ENCODE peak calls at places on chromosome 3, in five cellular contexts. One of them, this sample, is unnamed.

GRCh38 chr3:65861718-65862117 is 177.0 kb downstream of the MAGI1 start:
- DNase-seq in stomach: no peak
- DNase-seq in IMR-90: no peak
- DNase-seq in PC-3: no peak
- DNase-seq in Peyer's patch: no peak
- DNase-seq in this sample: no peak

GRCh38 chr3:71450162-71450561 is 133.4 kb downstream of the FOXP1 start:
- DNase-seq in stomach: no peak
- DNase-seq in PC-3: no peak
- DNase-seq in Peyer's patch: no peak
- DNase-seq in IMR-90: no peak
- DNase-seq in this sample: peak; percentile 55

GRCh38 chr3:109050591-109051167 is 67.3 kb downstream of the MORC1 start:
- DNase-seq in Peyer's patch: no peak
- DNase-seq in IMR-90: peak; percentile 19
- DNase-seq in stomach: no peak
- DNase-seq in PC-3: peak; percentile 59
- DNase-seq in this sample: peak; percentile 39

GRCh38 chr3:169522595-169523529 is 140.7 kb downstream of the MECOM start:
- DNase-seq in stomach: no peak
- DNase-seq in IMR-90: no peak
- DNase-seq in Peyer's patch: no peak
- DNase-seq in PC-3: no peak
- DNase-seq in this sample: no peak

GRCh38 chr3:160060409-160061027 is 71.9 kb downstream of the IL12A start:
- DNase-seq in stomach: no peak
- DNase-seq in PC-3: no peak
- DNase-seq in Peyer's patch: no peak
- DNase-seq in IMR-90: no peak
- DNase-seq in this sample: no peak

GRCh38 chr3:9793161-9793781 is 389 bp downstream of the ARPC4 start:
- DNase-seq in IMR-90: peak; percentile 44
- DNase-seq in stomach: no peak
- DNase-seq in PC-3: peak; percentile 26
- DNase-seq in Peyer's patch: no peak
- DNase-seq in this sample: no peak

GRCh38 chr3:158718490-158719170 is 13.6 kb downstream of the RARRES1 start:
- DNase-seq in stomach: no peak
- DNase-seq in IMR-90: peak; percentile 94
- DNase-seq in Peyer's patch: no peak
- DNase-seq in PC-3: peak; percentile 95
- DNase-seq in this sample: peak; percentile 35

GRCh38 chr3:70951937-70952492 is 631.5 kb downstream of the FOXP1 start:
- DNase-seq in Peyer's patch: no peak
- DNase-seq in PC-3: no peak
- DNase-seq in IMR-90: no peak
- DNase-seq in stomach: no peak
- DNase-seq in this sample: no peak

GRCh38 chr3:187958432-187959003 is 195.4 kb upstream of the LPP start:
- DNase-seq in Peyer's patch: no peak
- DNase-seq in stomach: peak; percentile 34
- DNase-seq in PC-3: no peak
- DNase-seq in IMR-90: no peak
- DNase-seq in this sample: peak; percentile 70

GRCh38 chr3:174441588-174442316 is 417.4 kb upstream of the NAALADL2 start:
- DNase-seq in stomach: no peak
- DNase-seq in IMR-90: no peak
- DNase-seq in PC-3: peak; percentile 26
- DNase-seq in Peyer's patch: no peak
- DNase-seq in this sample: no peak

GRCh38 chr3:45464336-45464809 is 76.0 kb downstream of the LARS2 start:
- DNase-seq in PC-3: no peak
- DNase-seq in stomach: no peak
- DNase-seq in IMR-90: peak; percentile 18
- DNase-seq in Peyer's patch: no peak
- DNase-seq in this sample: no peak

GRCh38 chr3:153356908-153357307 is 194.9 kb downstream of the RAP2B start:
- DNase-seq in stomach: no peak
- DNase-seq in Peyer's patch: no peak
- DNase-seq in PC-3: no peak
- DNase-seq in IMR-90: no peak
- DNase-seq in this sample: no peak

GRCh38 chr3:57681691-57682090 is 11.2 kb downstream of the DENND6A start:
- DNase-seq in Peyer's patch: no peak
- DNase-seq in PC-3: no peak
- DNase-seq in IMR-90: no peak
- DNase-seq in stomach: no peak
- DNase-seq in this sample: no peak

GRCh38 chr3:117322866-117323265 is 613.3 kb downstream of the TUSC7 start:
- DNase-seq in stomach: no peak
- DNase-seq in IMR-90: peak; percentile 28
- DNase-seq in PC-3: peak; percentile 13
- DNase-seq in Peyer's patch: no peak
- DNase-seq in this sample: peak; percentile 5

GRCh38 chr3:186382217-186382885 is 20.3 kb upstream of the DGKG start:
- DNase-seq in IMR-90: no peak
- DNase-seq in Peyer's patch: no peak
- DNase-seq in PC-3: no peak
- DNase-seq in stomach: no peak
- DNase-seq in this sample: no peak

DNA sequence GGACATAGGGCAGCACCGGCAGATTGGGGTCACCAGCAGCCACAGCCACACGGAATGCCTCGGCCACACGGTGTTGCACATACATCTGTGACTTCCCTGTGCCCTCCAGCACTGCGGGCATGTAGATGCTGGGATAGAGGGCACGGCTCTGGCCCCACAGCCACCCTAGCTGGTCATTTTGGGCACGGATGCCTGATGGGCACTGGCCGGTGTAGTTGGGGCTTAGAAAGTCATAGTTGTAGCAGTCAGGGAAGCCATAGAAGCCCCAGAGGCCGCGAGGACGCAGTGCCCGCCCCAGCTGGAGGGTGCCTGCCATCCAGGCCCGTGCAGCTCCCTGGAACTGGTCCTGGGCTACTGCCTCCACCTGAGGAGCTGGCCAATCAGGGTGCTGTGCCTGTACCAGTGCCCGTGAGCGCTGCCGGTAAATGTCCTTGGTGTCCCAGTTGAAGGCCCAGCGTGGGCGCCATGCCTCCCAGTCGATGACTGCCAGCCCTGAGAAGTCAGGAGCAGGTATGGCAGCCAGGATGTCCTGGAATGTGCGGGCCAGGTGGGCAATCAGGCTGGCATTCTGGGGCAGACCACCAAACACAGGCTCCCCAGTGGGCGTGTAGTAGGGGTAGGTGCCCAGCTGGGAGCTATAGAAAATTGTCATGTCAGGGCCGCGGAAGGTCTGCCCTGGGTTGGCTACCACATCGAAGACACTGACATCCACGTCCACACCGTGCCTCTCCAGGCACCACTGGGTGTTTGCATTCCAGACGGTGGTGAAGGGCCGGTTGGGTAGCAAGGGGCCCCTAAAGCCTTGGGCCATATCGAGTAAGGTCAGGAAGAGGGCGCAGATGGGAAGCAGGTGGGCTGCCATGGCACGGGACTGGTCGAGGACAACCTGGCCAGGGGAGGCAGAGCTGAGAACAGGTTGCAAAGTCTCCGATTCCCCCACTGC is 1.0 kb downstream of the HYAL1 start:
- DNase-seq in PC-3: no peak
- DNase-seq in stomach: no peak
- DNase-seq in Peyer's patch: peak; percentile 49
- DNase-seq in IMR-90: no peak
- DNase-seq in this sample: no peak
- H3K4me3 ChIP-seq in PC-3: no peak overlapping the region
- H3K4me3 ChIP-seq in stomach: peak overlapping the region; percentile 27
- H3K4me3 ChIP-seq in Peyer's patch: no peak overlapping the region
- H3K4me3 ChIP-seq in IMR-90: no peak overlapping the region
- H3K4me3 ChIP-seq in this sample: no peak overlapping the region

DNA sequence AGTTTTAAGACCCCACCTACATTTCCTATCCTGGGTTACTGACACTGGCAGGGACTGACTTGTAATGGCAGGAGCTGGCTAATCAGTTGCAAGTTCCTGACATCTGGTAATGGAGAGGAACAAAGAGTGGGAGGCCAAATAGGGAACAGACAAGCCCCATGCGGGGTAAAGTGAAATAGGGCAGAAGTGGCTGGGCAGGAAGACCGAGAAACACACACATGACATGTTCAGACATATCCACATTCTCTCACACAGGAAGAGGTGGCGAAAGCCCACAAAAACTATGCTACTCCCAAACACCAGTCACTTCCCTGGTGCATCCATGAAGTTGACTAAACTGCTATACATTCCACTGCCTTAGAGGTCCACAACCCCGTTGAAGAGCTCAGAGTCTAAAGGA is 394.1 kb upstream of the TBL1XR1 start:
- DNase-seq in IMR-90: no peak
- DNase-seq in PC-3: no peak
- DNase-seq in Peyer's patch: no peak
- DNase-seq in stomach: no peak
- DNase-seq in this sample: no peak
- H3K4me1 ChIP-seq in IMR-90: peaks cover 14% of the 10 kb centered on the region
- H3K4me1 ChIP-seq in PC-3: peaks cover 63% of the 10 kb centered on the region
- H3K4me1 ChIP-seq in Peyer's patch: no peaks in the 10 kb centered on the region
- H3K4me1 ChIP-seq in stomach: peaks cover under 1% of the 10 kb centered on the region
- H3K4me1 ChIP-seq in this sample: no peaks in the 10 kb centered on the region

GRCh38 chr3:54123538-54124196 is 1.3 kb downstream of the CACNA2D3 start:
- DNase-seq in Peyer's patch: no peak
- DNase-seq in IMR-90: no peak
- DNase-seq in PC-3: no peak
- DNase-seq in stomach: no peak
- DNase-seq in this sample: no peak
- H3K4me3 ChIP-seq in Peyer's patch: no peak overlapping the region
- H3K4me3 ChIP-seq in IMR-90: no peak overlapping the region
- H3K4me3 ChIP-seq in PC-3: no peak overlapping the region
- H3K4me3 ChIP-seq in stomach: peak overlapping the region; percentile 62
- H3K4me3 ChIP-seq in this sample: no peak overlapping the region

GRCh38 chr3:127133971-127134370 is 59.0 kb upstream of the PRR23E start:
- DNase-seq in Peyer's patch: no peak
- DNase-seq in PC-3: no peak
- DNase-seq in IMR-90: no peak
- DNase-seq in stomach: no peak
- DNase-seq in this sample: no peak
- H3K4me1 ChIP-seq in Peyer's patch: no peaks in the 10 kb centered on the region
- H3K4me1 ChIP-seq in PC-3: no peaks in the 10 kb centered on the region
- H3K4me1 ChIP-seq in IMR-90: no peaks in the 10 kb centered on the region
- H3K4me1 ChIP-seq in stomach: peaks cover 36% of the 10 kb centered on the region
- H3K4me1 ChIP-seq in this sample: no peaks in the 10 kb centered on the region

DNA sequence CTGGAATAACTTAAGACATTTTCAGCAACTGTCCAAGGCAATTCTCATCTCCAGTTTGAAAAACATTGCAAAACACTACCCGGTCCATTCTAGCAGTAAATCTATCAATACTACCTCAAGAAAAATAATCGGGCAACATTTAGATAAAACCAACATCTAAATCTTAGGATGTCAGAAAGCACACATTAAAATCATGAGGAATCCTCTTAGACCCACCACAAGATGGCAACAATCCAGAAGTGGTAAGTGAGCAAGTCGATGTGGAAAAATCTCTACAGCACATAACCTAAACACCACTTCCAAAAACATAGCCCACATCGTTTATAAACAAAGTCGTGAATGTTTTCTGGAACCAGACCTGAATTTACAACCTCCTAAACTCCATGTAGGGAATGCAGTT is 5.7 kb downstream of the PLCH1 start:
- DNase-seq in stomach: no peak
- DNase-seq in PC-3: no peak
- DNase-seq in IMR-90: peak; percentile 11
- DNase-seq in Peyer's patch: no peak
- DNase-seq in this sample: no peak
- H3K4me3 ChIP-seq in stomach: no peak overlapping the region
- H3K4me3 ChIP-seq in PC-3: no peak overlapping the region
- H3K4me3 ChIP-seq in IMR-90: no peak overlapping the region
- H3K4me3 ChIP-seq in Peyer's patch: no peak overlapping the region
- H3K4me3 ChIP-seq in this sample: no peak overlapping the region

GRCh38 chr3:69097407-69098086 is 12.8 kb downstream of the ARL6IP5 start:
- DNase-seq in PC-3: no peak
- DNase-seq in IMR-90: no peak
- DNase-seq in Peyer's patch: no peak
- DNase-seq in stomach: no peak
- DNase-seq in this sample: no peak

GRCh38 chr3:69092030-69092513 is 7.3 kb downstream of the ARL6IP5 start:
- DNase-seq in PC-3: no peak
- DNase-seq in stomach: no peak
- DNase-seq in IMR-90: no peak
- DNase-seq in Peyer's patch: no peak
- DNase-seq in this sample: no peak

GRCh38 chr3:69096299-69096698 is 11.6 kb downstream of the ARL6IP5 start:
- DNase-seq in IMR-90: no peak
- DNase-seq in PC-3: no peak
- DNase-seq in stomach: no peak
- DNase-seq in Peyer's patch: no peak
- DNase-seq in this sample: no peak

GRCh38 chr3:69095636-69096035 is 10.9 kb downstream of the ARL6IP5 start:
- DNase-seq in Peyer's patch: no peak
- DNase-seq in stomach: no peak
- DNase-seq in PC-3: no peak
- DNase-seq in IMR-90: no peak
- DNase-seq in this sample: no peak

DNA sequence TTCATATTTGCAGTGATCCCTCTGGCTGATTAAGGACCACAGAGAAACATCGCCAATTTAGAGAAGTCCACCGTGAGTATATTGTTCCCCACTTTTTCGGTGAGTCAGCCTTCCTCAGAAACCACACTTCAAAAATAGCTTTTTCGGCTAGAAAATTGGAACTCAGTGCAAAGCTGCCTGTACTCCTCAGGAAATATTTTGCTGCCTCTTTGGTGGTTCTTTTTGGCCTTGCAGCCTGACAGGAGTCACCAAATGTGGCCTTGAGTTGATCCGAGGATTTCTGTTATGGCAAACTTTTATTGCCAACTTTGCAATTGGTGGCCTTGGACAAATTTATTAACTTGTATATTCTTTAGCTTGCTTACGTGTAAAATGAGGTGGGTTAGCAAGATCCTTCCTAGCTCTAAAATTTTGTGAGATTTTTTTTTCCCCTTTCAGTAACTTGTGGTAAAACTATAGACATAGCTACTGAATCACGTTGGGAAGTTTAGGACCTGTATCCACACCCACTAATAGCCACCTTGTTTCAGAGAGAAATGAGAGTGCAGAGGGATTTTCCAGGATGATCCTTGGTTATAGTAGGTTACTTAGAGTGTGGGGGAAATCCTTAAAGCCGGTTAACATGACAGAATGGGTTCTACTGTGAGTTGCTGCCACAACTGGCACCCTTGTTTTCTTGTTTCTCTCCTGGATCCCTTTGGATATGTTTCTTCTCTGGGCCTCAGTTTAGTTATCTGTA is 9.9 kb downstream of the ARL6IP5 start:
- DNase-seq in PC-3: no peak
- DNase-seq in IMR-90: peak; percentile 48
- DNase-seq in stomach: no peak
- DNase-seq in Peyer's patch: no peak
- DNase-seq in this sample: no peak
- H3K4me1 ChIP-seq in PC-3: peaks cover 10% of the 10 kb centered on the region
- H3K4me1 ChIP-seq in IMR-90: peaks cover 14% of the 10 kb centered on the region
- H3K4me1 ChIP-seq in stomach: peaks cover 57% of the 10 kb centered on the region
- H3K4me1 ChIP-seq in Peyer's patch: peaks cover 44% of the 10 kb centered on the region
- H3K4me1 ChIP-seq in this sample: peaks cover 10% of the 10 kb centered on the region